ENCODE peak calls at places on chromosomes 13 and 19, in five cellular contexts. G is K562, C is H1, E is HepG2, Y is GM12892. O is an unnamed sample.

GRCh38 chr19:47253467-47253881 is 2.9 kb upstream of the CCDC9 start:
- DNase-seq in G (no peak), C (no peak), E (peak), Y (no peak), O (no peak)

GRCh38 chr13:44223785-44224432 is 149.7 kb upstream of the SERP2 start:
- DNase-seq in G (no peak), C (no peak), E (no peak), Y (no peak), O (no peak)

GRCh38 chr19:38076337-38076736 is 147.7 kb downstream of the DPF1 start:
- DNase-seq in G (no peak), C (no peak), E (no peak), Y (no peak), O (no peak)

GRCh38 chr19:55536951-55537740 is at the start of gene SBK2:
- DNase-seq in G (no peak), C (peak), E (peak), Y (no peak), O (no peak)

GRCh38 chr13:48678316-48678715 is 24.6 kb downstream of the CYSLTR2 start:
- DNase-seq in G (no peak), C (no peak), E (no peak), Y (no peak), O (no peak)

GRCh38 chr13:23870356-23871146 is 18.6 kb downstream of the MIPEP start:
- DNase-seq in G (no peak), C (no peak), E (no peak), Y (no peak), O (no peak)

GRCh38 chr13:81779896-81780295 is 1439.0 kb upstream of the SPRY2 start:
- DNase-seq in G (no peak), C (no peak), E (no peak), Y (no peak), O (no peak)

GRCh38 chr13:101576452-101576851 is 124.0 kb downstream of the ITGBL1 start:
- DNase-seq in G (no peak), C (no peak), E (peak), Y (no peak), O (no peak)

GRCh38 chr19:48090281-48090802 is 20.3 kb downstream of the PLA2G4C start:
- DNase-seq in G (no peak), C (no peak), E (no peak), Y (no peak), O (no peak)

GRCh38 chr19:50358483-50359431 is 6.7 kb downstream of the NAPSA start:
- DNase-seq in G (peak), C (no peak), E (no peak), Y (peak), O (peak)
- TF ChIP-seq POLR2A in G (peak), C (no peak), E (no peak), Y (peak), O (peak)

GRCh38 chr19:15101479-15102082 is 5.6 kb upstream of the SYDE1 start:
- DNase-seq in G (peak), C (peak), E (peak), Y (no peak), O (no peak)
- TF ChIP-seq TAF1 in G (no peak), C (no peak), E (no peak), Y (no peak), O (no peak)

GRCh38 chr19:36215276-36216171 is 618 bp downstream of the ZNF146 start:
- DNase-seq in G (peak), C (no peak), E (no peak), Y (no peak), O (no peak)

GRCh38 chr19:36213793-36214387 is 575 bp downstream of the ZNF565 start:
- DNase-seq in G (no peak), C (no peak), E (no peak), Y (no peak), O (no peak)

GRCh38 chr19:36212895-36213294 is 1.6 kb downstream of the ZNF565 start:
- DNase-seq in G (no peak), C (no peak), E (no peak), Y (no peak), O (no peak)

GRCh38 chr19:36210497-36210896 is 4.0 kb downstream of the ZNF565 start:
- DNase-seq in G (no peak), C (no peak), E (no peak), Y (no peak), O (no peak)

GRCh38 chr19:36214388-36215275 is at the start of the genes ZNF146 and ZNF565:
- DNase-seq in G (peak), C (peak), E (peak), Y (peak), O (peak)
- TF ChIP-seq POLR2A in G (peak), C (peak), E (peak), Y (peak), O (peak)

DNA sequence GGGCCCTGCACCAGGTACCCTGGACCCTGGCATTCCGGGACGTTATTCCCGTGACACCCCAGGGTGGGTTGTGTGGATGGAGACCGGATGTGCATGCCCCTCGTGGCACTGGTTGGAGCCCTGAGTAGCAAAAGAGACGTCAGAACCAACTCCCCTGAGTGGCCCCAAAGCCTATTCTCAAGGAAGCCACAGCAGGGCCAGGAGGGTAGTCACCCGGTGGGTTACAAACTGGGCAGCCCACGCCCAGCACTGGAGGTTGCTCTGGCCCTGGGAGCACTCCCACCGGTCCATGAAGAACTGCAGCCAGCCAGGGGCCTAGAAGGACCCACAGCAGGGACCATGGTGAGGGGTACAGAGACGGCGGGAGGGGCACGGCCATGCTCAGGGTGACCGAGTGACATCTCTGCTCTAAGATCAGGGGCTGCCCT is 7.5 kb downstream of the KLF16 start:
- DNase-seq in G (peak), C (no peak), E (no peak), Y (no peak), O (no peak)
- TF ChIP-seq TAF1 in G (peak), C (no peak), E (no peak), Y (no peak), O (no peak)

DNA sequence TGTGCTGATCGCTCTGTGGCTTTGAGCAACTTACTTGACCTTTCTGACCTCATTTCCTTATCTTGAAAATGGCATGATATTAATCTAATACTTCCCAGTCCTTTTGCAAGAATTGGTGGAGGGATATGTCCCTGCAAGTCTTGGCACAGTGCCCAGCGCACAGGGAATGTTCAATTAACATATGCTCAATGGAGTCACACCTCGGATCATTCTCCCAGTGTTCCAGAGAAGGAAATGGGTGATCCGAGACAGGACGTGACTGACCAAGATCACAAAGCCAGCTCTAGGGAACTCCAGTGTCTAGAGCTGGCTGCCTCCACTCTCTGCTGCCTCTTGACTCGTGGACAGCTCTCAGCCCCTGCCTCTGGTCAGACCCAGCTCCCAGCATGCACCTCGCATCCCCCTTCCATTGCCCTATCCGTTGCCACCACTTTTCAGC is 3.6 kb downstream of the CDC42EP5 start:
- DNase-seq in G (no peak), C (no peak), E (no peak), Y (no peak), O (no peak)
- TF ChIP-seq POLR2A in G (no peak), C (no peak), E (no peak), Y (no peak), O (no peak)

O was measured in GM12891.